ENCODE peak calls at places on chromosomes 3 and 15, in ten cellular contexts. One of them, this sample, is unnamed.

GRCh38 chr3:50545781-50546180 is 21.8 kb downstream of the C3orf18 start:
- DNase-seq in BJ: no peak
- DNase-seq in epithelial cell of esophagus: no peak
- DNase-seq in IMR-90: no peak
- DNase-seq in esophagus muscularis mucosa: no peak
- DNase-seq in fibroblast of pulmonary artery: no peak
- DNase-seq in neural progenitor cell: no peak
- DNase-seq in astrocyte of the spinal cord: no peak
- DNase-seq in choroid plexus epithelial cell: no peak
- DNase-seq in psoas muscle: no peak
- DNase-seq in this sample: no peak

GRCh38 chr3:46017720-46018119 is 9.6 kb downstream of the XCR1 start:
- DNase-seq in fibroblast of pulmonary artery: peak
- DNase-seq in psoas muscle: no peak
- DNase-seq in astrocyte of the spinal cord: no peak
- DNase-seq in epithelial cell of esophagus: no peak
- DNase-seq in esophagus muscularis mucosa: peak
- DNase-seq in BJ: no peak
- DNase-seq in IMR-90: no peak
- DNase-seq in neural progenitor cell: no peak
- DNase-seq in choroid plexus epithelial cell: peak
- DNase-seq in this sample: peak

GRCh38 chr3:188526057-188526456 is 372.1 kb downstream of the LPP start:
- DNase-seq in IMR-90: peak
- DNase-seq in psoas muscle: peak
- DNase-seq in fibroblast of pulmonary artery: peak
- DNase-seq in BJ: no peak
- DNase-seq in esophagus muscularis mucosa: no peak
- DNase-seq in neural progenitor cell: no peak
- DNase-seq in astrocyte of the spinal cord: no peak
- DNase-seq in epithelial cell of esophagus: peak
- DNase-seq in choroid plexus epithelial cell: peak
- DNase-seq in this sample: peak

GRCh38 chr3:136351905-136352304 is 101.8 kb downstream of the PCCB start:
- DNase-seq in neural progenitor cell: peak
- DNase-seq in esophagus muscularis mucosa: no peak
- DNase-seq in choroid plexus epithelial cell: no peak
- DNase-seq in astrocyte of the spinal cord: no peak
- DNase-seq in fibroblast of pulmonary artery: no peak
- DNase-seq in epithelial cell of esophagus: peak
- DNase-seq in BJ: no peak
- DNase-seq in IMR-90: no peak
- DNase-seq in psoas muscle: no peak
- DNase-seq in this sample: no peak

GRCh38 chr15:57421110-57421509 is 44.8 kb downstream of the CGNL1 start:
- DNase-seq in epithelial cell of esophagus: no peak
- DNase-seq in fibroblast of pulmonary artery: no peak
- DNase-seq in choroid plexus epithelial cell: no peak
- DNase-seq in BJ: no peak
- DNase-seq in psoas muscle: no peak
- DNase-seq in astrocyte of the spinal cord: no peak
- DNase-seq in neural progenitor cell: no peak
- DNase-seq in IMR-90: no peak
- DNase-seq in esophagus muscularis mucosa: no peak
- DNase-seq in this sample: no peak

GRCh38 chr3:90052425-90052950 is 945.1 kb downstream of the EPHA3 start:
- DNase-seq in astrocyte of the spinal cord: no peak
- DNase-seq in IMR-90: no peak
- DNase-seq in choroid plexus epithelial cell: peak
- DNase-seq in fibroblast of pulmonary artery: no peak
- DNase-seq in BJ: no peak
- DNase-seq in psoas muscle: no peak
- DNase-seq in neural progenitor cell: no peak
- DNase-seq in epithelial cell of esophagus: no peak
- DNase-seq in esophagus muscularis mucosa: no peak
- DNase-seq in this sample: no peak

GRCh38 chr3:14511971-14512943 is 27.9 kb downstream of the GRIP2 start:
- DNase-seq in neural progenitor cell: no peak
- DNase-seq in psoas muscle: peak
- DNase-seq in esophagus muscularis mucosa: no peak
- DNase-seq in epithelial cell of esophagus: no peak
- DNase-seq in fibroblast of pulmonary artery: no peak
- DNase-seq in choroid plexus epithelial cell: no peak
- DNase-seq in astrocyte of the spinal cord: no peak
- DNase-seq in IMR-90: no peak
- DNase-seq in BJ: no peak
- DNase-seq in this sample: no peak

GRCh38 chr15:60325905-60326304 is 71.9 kb downstream of the ANXA2 start:
- DNase-seq in BJ: no peak
- DNase-seq in fibroblast of pulmonary artery: no peak
- DNase-seq in astrocyte of the spinal cord: no peak
- DNase-seq in neural progenitor cell: no peak
- DNase-seq in choroid plexus epithelial cell: no peak
- DNase-seq in esophagus muscularis mucosa: no peak
- DNase-seq in epithelial cell of esophagus: no peak
- DNase-seq in IMR-90: no peak
- DNase-seq in psoas muscle: no peak
- DNase-seq in this sample: no peak

GRCh38 chr3:10450494-10451440 is 54.6 kb downstream of the ATP2B2 start:
- DNase-seq in choroid plexus epithelial cell: no peak
- DNase-seq in BJ: no peak
- DNase-seq in esophagus muscularis mucosa: no peak
- DNase-seq in fibroblast of pulmonary artery: no peak
- DNase-seq in neural progenitor cell: peak
- DNase-seq in IMR-90: no peak
- DNase-seq in astrocyte of the spinal cord: no peak
- DNase-seq in psoas muscle: peak
- DNase-seq in epithelial cell of esophagus: no peak
- DNase-seq in this sample: no peak

GRCh38 chr3:188305220-188305619 is 151.3 kb downstream of the LPP start:
- DNase-seq in fibroblast of pulmonary artery: no peak
- DNase-seq in psoas muscle: no peak
- DNase-seq in neural progenitor cell: no peak
- DNase-seq in esophagus muscularis mucosa: no peak
- DNase-seq in IMR-90: no peak
- DNase-seq in astrocyte of the spinal cord: no peak
- DNase-seq in BJ: no peak
- DNase-seq in choroid plexus epithelial cell: no peak
- DNase-seq in epithelial cell of esophagus: no peak
- DNase-seq in this sample: no peak

GRCh38 chr3:170038434-170039110 is 777 bp downstream of the GPR160 start:
- DNase-seq in choroid plexus epithelial cell: no peak
- DNase-seq in epithelial cell of esophagus: peak
- DNase-seq in astrocyte of the spinal cord: no peak
- DNase-seq in psoas muscle: no peak
- DNase-seq in neural progenitor cell: peak
- DNase-seq in esophagus muscularis mucosa: no peak
- DNase-seq in BJ: no peak
- DNase-seq in fibroblast of pulmonary artery: no peak
- DNase-seq in IMR-90: no peak
- DNase-seq in this sample: no peak

GRCh38 chr15:59152694-59153450 is 47.9 kb downstream of the CCNB2 start:
- DNase-seq in esophagus muscularis mucosa: no peak
- DNase-seq in astrocyte of the spinal cord: no peak
- DNase-seq in IMR-90: no peak
- DNase-seq in neural progenitor cell: no peak
- DNase-seq in epithelial cell of esophagus: no peak
- DNase-seq in choroid plexus epithelial cell: no peak
- DNase-seq in BJ: no peak
- DNase-seq in psoas muscle: no peak
- DNase-seq in fibroblast of pulmonary artery: no peak
- DNase-seq in this sample: no peak

GRCh38 chr3:101381809-101382208 is 61.4 kb upstream of the IMPG2 start:
- DNase-seq in esophagus muscularis mucosa: no peak
- DNase-seq in epithelial cell of esophagus: peak
- DNase-seq in psoas muscle: no peak
- DNase-seq in neural progenitor cell: peak
- DNase-seq in BJ: peak
- DNase-seq in fibroblast of pulmonary artery: peak
- DNase-seq in IMR-90: peak
- DNase-seq in astrocyte of the spinal cord: peak
- DNase-seq in choroid plexus epithelial cell: peak
- DNase-seq in this sample: peak

GRCh38 chr3:123562547-123562946 is 22.3 kb downstream of the HACD2 start:
- DNase-seq in psoas muscle: no peak
- DNase-seq in epithelial cell of esophagus: no peak
- DNase-seq in neural progenitor cell: no peak
- DNase-seq in choroid plexus epithelial cell: no peak
- DNase-seq in BJ: no peak
- DNase-seq in fibroblast of pulmonary artery: no peak
- DNase-seq in IMR-90: peak
- DNase-seq in astrocyte of the spinal cord: no peak
- DNase-seq in esophagus muscularis mucosa: no peak
- DNase-seq in this sample: no peak

DNA sequence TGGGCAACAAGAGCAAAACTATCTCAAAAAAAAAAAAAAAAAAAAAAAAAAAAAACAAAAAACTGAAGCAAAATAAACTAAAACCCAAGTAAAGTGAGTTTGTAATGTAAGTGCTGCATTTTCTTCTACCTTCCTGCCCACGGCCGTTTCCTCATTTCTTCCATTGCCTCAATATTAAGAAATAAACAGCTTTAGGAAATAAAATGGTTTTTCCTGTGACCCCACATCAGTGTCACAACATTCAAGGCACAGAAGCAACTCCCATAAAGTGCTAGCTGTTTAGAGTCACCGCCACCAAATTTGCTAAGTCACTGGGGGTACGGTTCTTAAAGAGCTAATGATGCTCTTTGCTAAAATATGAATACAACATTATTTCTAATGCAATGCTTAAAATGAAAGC is 3.3 kb downstream of the PKM start:
- DNase-seq in choroid plexus epithelial cell: no peak
- DNase-seq in fibroblast of pulmonary artery: no peak
- DNase-seq in astrocyte of the spinal cord: no peak
- DNase-seq in epithelial cell of esophagus: no peak
- DNase-seq in IMR-90: no peak
- DNase-seq in esophagus muscularis mucosa: no peak
- DNase-seq in BJ: no peak
- DNase-seq in psoas muscle: no peak
- DNase-seq in neural progenitor cell: no peak
- DNase-seq in this sample: no peak
- H3K4me3 ChIP-seq in choroid plexus epithelial cell: peak
- H3K4me3 ChIP-seq in fibroblast of pulmonary artery: peak
- H3K4me3 ChIP-seq in astrocyte of the spinal cord: peak
- H3K4me3 ChIP-seq in epithelial cell of esophagus: peak
- H3K4me3 ChIP-seq in IMR-90: peak
- H3K4me3 ChIP-seq in esophagus muscularis mucosa: peak
- H3K4me3 ChIP-seq in BJ: peak
- H3K4me3 ChIP-seq in psoas muscle: peak
- H3K4me3 ChIP-seq in neural progenitor cell: peak
- H3K4me3 ChIP-seq in this sample: peak

GRCh38 chr3:4311496-4311895 is 8.3 kb downstream of the SETMAR start:
- DNase-seq in IMR-90: no peak
- DNase-seq in psoas muscle: no peak
- DNase-seq in BJ: no peak
- DNase-seq in neural progenitor cell: no peak
- DNase-seq in epithelial cell of esophagus: no peak
- DNase-seq in astrocyte of the spinal cord: no peak
- DNase-seq in fibroblast of pulmonary artery: no peak
- DNase-seq in esophagus muscularis mucosa: no peak
- DNase-seq in choroid plexus epithelial cell: no peak
- DNase-seq in this sample: no peak

GRCh38 chr3:4309476-4310121 is 6.4 kb downstream of the SETMAR start:
- DNase-seq in neural progenitor cell: no peak
- DNase-seq in astrocyte of the spinal cord: no peak
- DNase-seq in esophagus muscularis mucosa: no peak
- DNase-seq in psoas muscle: no peak
- DNase-seq in IMR-90: no peak
- DNase-seq in epithelial cell of esophagus: no peak
- DNase-seq in fibroblast of pulmonary artery: no peak
- DNase-seq in choroid plexus epithelial cell: no peak
- DNase-seq in BJ: no peak
- DNase-seq in this sample: no peak

GRCh38 chr3:4310971-4311370 is 7.8 kb downstream of the SETMAR start:
- DNase-seq in epithelial cell of esophagus: no peak
- DNase-seq in choroid plexus epithelial cell: no peak
- DNase-seq in esophagus muscularis mucosa: no peak
- DNase-seq in IMR-90: no peak
- DNase-seq in neural progenitor cell: no peak
- DNase-seq in astrocyte of the spinal cord: no peak
- DNase-seq in BJ: no peak
- DNase-seq in psoas muscle: no peak
- DNase-seq in fibroblast of pulmonary artery: peak
- DNase-seq in this sample: no peak

GRCh38 chr3:4313606-4314308 is 10.6 kb downstream of the SETMAR start:
- DNase-seq in IMR-90: peak
- DNase-seq in fibroblast of pulmonary artery: no peak
- DNase-seq in BJ: no peak
- DNase-seq in neural progenitor cell: no peak
- DNase-seq in astrocyte of the spinal cord: no peak
- DNase-seq in esophagus muscularis mucosa: no peak
- DNase-seq in psoas muscle: no peak
- DNase-seq in choroid plexus epithelial cell: no peak
- DNase-seq in epithelial cell of esophagus: peak
- DNase-seq in this sample: no peak

GRCh38 chr3:4314688-4315087 is 11.5 kb downstream of the SETMAR start:
- DNase-seq in esophagus muscularis mucosa: no peak
- DNase-seq in fibroblast of pulmonary artery: no peak
- DNase-seq in choroid plexus epithelial cell: no peak
- DNase-seq in IMR-90: peak
- DNase-seq in epithelial cell of esophagus: peak
- DNase-seq in psoas muscle: no peak
- DNase-seq in BJ: no peak
- DNase-seq in astrocyte of the spinal cord: no peak
- DNase-seq in neural progenitor cell: no peak
- DNase-seq in this sample: peak
- TF ChIP-seq CTCF in esophagus muscularis mucosa: peak
- TF ChIP-seq CTCF in fibroblast of pulmonary artery: peak
- TF ChIP-seq CTCF in choroid plexus epithelial cell: peak
- TF ChIP-seq CTCF in IMR-90: peak
- TF ChIP-seq CTCF in epithelial cell of esophagus: peak
- TF ChIP-seq CTCF in psoas muscle: no peak
- TF ChIP-seq CTCF in BJ: peak
- TF ChIP-seq CTCF in astrocyte of the spinal cord: peak
- TF ChIP-seq CTCF in neural progenitor cell: peak
- TF ChIP-seq CTCF in this sample: peak

GRCh38 chr3:65484964-65485363 is 553.8 kb downstream of the MAGI1 start:
- DNase-seq in epithelial cell of esophagus: peak
- DNase-seq in fibroblast of pulmonary artery: no peak
- DNase-seq in neural progenitor cell: no peak
- DNase-seq in astrocyte of the spinal cord: no peak
- DNase-seq in psoas muscle: no peak
- DNase-seq in esophagus muscularis mucosa: no peak
- DNase-seq in BJ: no peak
- DNase-seq in choroid plexus epithelial cell: no peak
- DNase-seq in IMR-90: no peak
- DNase-seq in this sample: no peak
- H3K4me3 ChIP-seq in epithelial cell of esophagus: no peak
- H3K4me3 ChIP-seq in fibroblast of pulmonary artery: no peak
- H3K4me3 ChIP-seq in neural progenitor cell: no peak
- H3K4me3 ChIP-seq in astrocyte of the spinal cord: no peak
- H3K4me3 ChIP-seq in psoas muscle: no peak
- H3K4me3 ChIP-seq in esophagus muscularis mucosa: no peak
- H3K4me3 ChIP-seq in BJ: no peak
- H3K4me3 ChIP-seq in choroid plexus epithelial cell: no peak
- H3K4me3 ChIP-seq in IMR-90: no peak
- H3K4me3 ChIP-seq in this sample: no peak

DNA sequence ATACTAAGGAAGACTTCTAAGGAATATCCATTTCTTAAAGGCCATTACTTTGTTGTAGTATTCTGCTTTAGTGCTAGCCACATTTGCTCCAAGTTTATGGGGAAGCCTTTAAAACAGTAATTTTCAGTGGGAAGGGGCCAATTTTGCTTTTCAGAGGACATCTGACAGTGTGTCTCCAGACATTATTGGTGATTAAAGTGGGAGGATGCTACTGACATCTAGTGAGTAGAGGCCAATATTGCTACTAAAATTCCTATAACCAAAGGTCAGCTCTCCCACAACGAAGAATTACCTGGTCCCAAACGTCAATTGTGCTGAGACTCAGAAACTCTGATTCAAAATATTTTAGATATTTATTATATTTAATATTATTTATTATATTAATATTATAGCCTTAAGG is 24.8 kb downstream of the SLC28A2 start:
- DNase-seq in fibroblast of pulmonary artery: peak
- DNase-seq in neural progenitor cell: peak
- DNase-seq in esophagus muscularis mucosa: no peak
- DNase-seq in BJ: no peak
- DNase-seq in psoas muscle: no peak
- DNase-seq in choroid plexus epithelial cell: peak
- DNase-seq in astrocyte of the spinal cord: peak
- DNase-seq in epithelial cell of esophagus: peak
- DNase-seq in IMR-90: peak
- DNase-seq in this sample: peak
- TF ChIP-seq CTCF in fibroblast of pulmonary artery: peak
- TF ChIP-seq CTCF in neural progenitor cell: peak
- TF ChIP-seq CTCF in esophagus muscularis mucosa: peak
- TF ChIP-seq CTCF in BJ: peak
- TF ChIP-seq CTCF in psoas muscle: peak
- TF ChIP-seq CTCF in choroid plexus epithelial cell: peak
- TF ChIP-seq CTCF in astrocyte of the spinal cord: peak
- TF ChIP-seq CTCF in epithelial cell of esophagus: peak
- TF ChIP-seq CTCF in IMR-90: peak
- TF ChIP-seq CTCF in this sample: peak